ENCODE peak calls at places on chromosome 4, in eight cellular contexts. J is NT2/D1; E is HT1080; T is HuH-7.5; K is SW480; P is activated T-helper 2 cell treated with anti-CD3 and anti-CD28 coated beads, Interferon-gamma antibody, Interleukin-2, Interleukin-4, amounts not matched to agents 10 μg/mL and 5 μg/mL and 100 μg/mL, durations not matched to agents 14 hours and 24 hours and 36 hours; U is fibroblast of mammary gland; X is Daoy. S is an unnamed sample.

GRCh38 chr4:180827193-180827592 is 1416.0 kb upstream of the TENM3 start:
- DNase-seq in E (peak), T (no peak), X (peak), K (peak), J (no peak), P (no peak), U (peak), S (no peak)

GRCh38 chr4:166259081-166259480 is 386.0 kb downstream of the TLL1 start:
- DNase-seq in U (no peak), E (no peak), T (no peak), X (no peak), J (no peak), K (no peak), P (no peak), S (no peak)

GRCh38 chr4:153348006-153348405 is 3.5 kb downstream of the MND1 start:
- DNase-seq in T (no peak), X (peak), U (no peak), K (no peak), P (no peak), J (no peak), E (peak), S (no peak)

GRCh38 chr4:16253127-16253960 is 27.1 kb upstream of the TAPT1 start:
- DNase-seq in P (no peak), E (peak), T (no peak), X (peak), U (peak), J (no peak), K (no peak), S (peak)

GRCh38 chr4:57136281-57136680 is 26.1 kb upstream of the IGFBP7 start:
- DNase-seq in T (no peak), K (no peak), U (peak), E (peak), X (peak), P (no peak), J (no peak), S (no peak)

GRCh38 chr4:185592845-185593488 is 57.7 kb upstream of the PDLIM3 start:
- DNase-seq in K (no peak), T (no peak), J (no peak), E (peak), P (no peak), X (no peak), U (peak), S (no peak)

GRCh38 chr4:146073517-146073916 is 102.0 kb upstream of the LSM6 start:
- DNase-seq in J (no peak), U (peak), K (no peak), P (no peak), X (no peak), T (no peak), E (no peak), S (peak)

GRCh38 chr4:38071801-38072567 is 111.8 kb downstream of the PTTG2 start:
- DNase-seq in U (peak), X (no peak), J (no peak), E (no peak), T (no peak), P (no peak), K (peak), S (peak)

GRCh38 chr4:107854326-107855030 is 29.7 kb downstream of the SGMS2 start:
- DNase-seq in J (no peak), P (no peak), X (no peak), U (peak), E (no peak), K (no peak), T (no peak), S (peak)

GRCh38 chr4:83890231-83890630 is 354.3 kb downstream of the GPAT3 start:
- DNase-seq in K (no peak), T (no peak), U (peak), E (peak), J (no peak), X (peak), P (no peak), S (no peak)

GRCh38 chr4:105631818-105632400 is 76.6 kb downstream of the INTS12 start:
- DNase-seq in K (no peak), J (no peak), U (peak), E (no peak), T (no peak), P (no peak), X (no peak), S (no peak)

GRCh38 chr4:189202869-189203271 is 737.8 kb upstream of the FRG1 start:
- DNase-seq in P (no peak), E (peak), K (peak), J (no peak), T (no peak), X (peak), U (peak), S (no peak)

GRCh38 chr4:79182209-79182608 is 143.7 kb downstream of the NAA11 start:
- DNase-seq in J (no peak), E (no peak), X (no peak), K (no peak), U (no peak), P (no peak), T (no peak), S (no peak)

GRCh38 chr4:98006814-98007412 is 136.4 kb downstream of the STPG2 start:
- DNase-seq in J (no peak), E (no peak), U (no peak), K (no peak), T (no peak), X (no peak), P (no peak), S (no peak)

GRCh38 chr4:121252224-121252806 is 88.2 kb upstream of the TNIP3 start:
- DNase-seq in E (peak), P (peak), X (peak), J (peak), T (peak), U (peak), K (peak), S (peak)

GRCh38 chr4:70505152-70505748 is 13.1 kb upstream of the AMTN start:
- DNase-seq in U (peak), K (peak), X (peak), E (peak), J (peak), T (peak), P (peak), S (peak)

GRCh38 chr4:142566243-142566642 is 279.9 kb downstream of the INPP4B start:
- DNase-seq in X (no peak), U (no peak), J (no peak), K (no peak), P (no peak), E (no peak), T (no peak), S (no peak)

GRCh38 chr4:177051473-177052060 is 258.1 kb upstream of the NEIL3 start:
- DNase-seq in J (peak), E (peak), K (peak), X (peak), P (no peak), T (peak), U (peak), S (peak)

GRCh38 chr4:98794565-98795205 is 134.2 kb downstream of the EIF4E start:
- DNase-seq in E (peak), X (peak), K (no peak), U (peak), P (no peak), T (no peak), J (no peak), S (peak)

GRCh38 chr4:144302704-144303536 is 162.4 kb upstream of the GYPA start:
- DNase-seq in U (no peak), P (no peak), E (no peak), T (no peak), K (no peak), J (no peak), X (no peak), S (no peak)